ENCODE peak calls at places on chromosome 7, in nine cellular contexts. One of them, this sample, is unnamed.

GRCh38 chr7:2927592-2927991 is 83.5 kb upstream of the GNA12 start:
- DNase-seq in endothelial cell: no peak
- DNase-seq in adrenal gland: no peak
- DNase-seq in heart right ventricle: no peak
- DNase-seq in HFF-Myc: no peak
- DNase-seq in left ventricle myocardium inferior: peak
- DNase-seq in activated CD8-positive, alpha-beta T cell treated with anti-CD3 and anti-CD28 coated beads for 36 hours: no peak
- DNase-seq in right lobe of liver: peak
- DNase-seq in AG09309: no peak
- DNase-seq in this sample: no peak

GRCh38 chr7:80548790-80549530 is 37.1 kb upstream of the GNAT3 start:
- DNase-seq in HFF-Myc: no peak
- DNase-seq in adrenal gland: no peak
- DNase-seq in activated CD8-positive, alpha-beta T cell treated with anti-CD3 and anti-CD28 coated beads for 36 hours: no peak
- DNase-seq in right lobe of liver: no peak
- DNase-seq in endothelial cell: no peak
- DNase-seq in left ventricle myocardium inferior: no peak
- DNase-seq in AG09309: no peak
- DNase-seq in heart right ventricle: no peak
- DNase-seq in this sample: no peak

GRCh38 chr7:75611557-75612178 is 119.5 kb downstream of the SPDYE5 start:
- DNase-seq in HFF-Myc: no peak
- DNase-seq in left ventricle myocardium inferior: peak
- DNase-seq in AG09309: no peak
- DNase-seq in right lobe of liver: peak
- DNase-seq in heart right ventricle: peak
- DNase-seq in endothelial cell: peak
- DNase-seq in adrenal gland: peak
- DNase-seq in activated CD8-positive, alpha-beta T cell treated with anti-CD3 and anti-CD28 coated beads for 36 hours: no peak
- DNase-seq in this sample: peak

GRCh38 chr7:42010751-42011150 is 226.3 kb downstream of the GLI3 start:
- DNase-seq in AG09309: peak
- DNase-seq in HFF-Myc: no peak
- DNase-seq in adrenal gland: no peak
- DNase-seq in activated CD8-positive, alpha-beta T cell treated with anti-CD3 and anti-CD28 coated beads for 36 hours: no peak
- DNase-seq in endothelial cell: no peak
- DNase-seq in left ventricle myocardium inferior: no peak
- DNase-seq in heart right ventricle: no peak
- DNase-seq in right lobe of liver: no peak
- DNase-seq in this sample: no peak

GRCh38 chr7:139086454-139086853 is 23.1 kb downstream of the ZC3HAV1 start:
- DNase-seq in right lobe of liver: no peak
- DNase-seq in heart right ventricle: no peak
- DNase-seq in adrenal gland: no peak
- DNase-seq in left ventricle myocardium inferior: no peak
- DNase-seq in AG09309: no peak
- DNase-seq in endothelial cell: no peak
- DNase-seq in activated CD8-positive, alpha-beta T cell treated with anti-CD3 and anti-CD28 coated beads for 36 hours: peak
- DNase-seq in HFF-Myc: no peak
- DNase-seq in this sample: peak

GRCh38 chr7:91940171-91940570 is 491 bp upstream of the AKAP9 start:
- DNase-seq in HFF-Myc: no peak
- DNase-seq in right lobe of liver: no peak
- DNase-seq in heart right ventricle: peak
- DNase-seq in left ventricle myocardium inferior: no peak
- DNase-seq in adrenal gland: no peak
- DNase-seq in endothelial cell: peak
- DNase-seq in AG09309: no peak
- DNase-seq in activated CD8-positive, alpha-beta T cell treated with anti-CD3 and anti-CD28 coated beads for 36 hours: peak
- DNase-seq in this sample: peak

GRCh38 chr7:12370249-12370648 is 33.4 kb downstream of the VWDE start:
- DNase-seq in HFF-Myc: no peak
- DNase-seq in right lobe of liver: no peak
- DNase-seq in adrenal gland: no peak
- DNase-seq in heart right ventricle: no peak
- DNase-seq in activated CD8-positive, alpha-beta T cell treated with anti-CD3 and anti-CD28 coated beads for 36 hours: no peak
- DNase-seq in AG09309: no peak
- DNase-seq in endothelial cell: no peak
- DNase-seq in left ventricle myocardium inferior: no peak
- DNase-seq in this sample: no peak

GRCh38 chr7:98281757-98282652 is 519 bp downstream of the BRI3 start:
- DNase-seq in endothelial cell: peak
- DNase-seq in left ventricle myocardium inferior: no peak
- DNase-seq in AG09309: no peak
- DNase-seq in heart right ventricle: peak
- DNase-seq in HFF-Myc: no peak
- DNase-seq in right lobe of liver: peak
- DNase-seq in activated CD8-positive, alpha-beta T cell treated with anti-CD3 and anti-CD28 coated beads for 36 hours: peak
- DNase-seq in adrenal gland: peak
- DNase-seq in this sample: peak

GRCh38 chr7:106610996-106611886 is 49.7 kb downstream of the CCDC71L start:
- DNase-seq in AG09309: peak
- DNase-seq in adrenal gland: no peak
- DNase-seq in heart right ventricle: no peak
- DNase-seq in endothelial cell: no peak
- DNase-seq in HFF-Myc: no peak
- DNase-seq in activated CD8-positive, alpha-beta T cell treated with anti-CD3 and anti-CD28 coated beads for 36 hours: no peak
- DNase-seq in right lobe of liver: no peak
- DNase-seq in left ventricle myocardium inferior: no peak
- DNase-seq in this sample: no peak

GRCh38 chr7:106603300-106603699 is 57.7 kb downstream of the CCDC71L start:
- DNase-seq in left ventricle myocardium inferior: no peak
- DNase-seq in right lobe of liver: no peak
- DNase-seq in activated CD8-positive, alpha-beta T cell treated with anti-CD3 and anti-CD28 coated beads for 36 hours: no peak
- DNase-seq in AG09309: no peak
- DNase-seq in adrenal gland: no peak
- DNase-seq in endothelial cell: no peak
- DNase-seq in heart right ventricle: no peak
- DNase-seq in HFF-Myc: no peak
- DNase-seq in this sample: no peak

GRCh38 chr7:133024604-133025003 is 57.3 kb downstream of the CHCHD3 start:
- DNase-seq in AG09309: no peak
- DNase-seq in HFF-Myc: no peak
- DNase-seq in right lobe of liver: no peak
- DNase-seq in adrenal gland: no peak
- DNase-seq in left ventricle myocardium inferior: no peak
- DNase-seq in activated CD8-positive, alpha-beta T cell treated with anti-CD3 and anti-CD28 coated beads for 36 hours: no peak
- DNase-seq in endothelial cell: no peak
- DNase-seq in heart right ventricle: no peak
- DNase-seq in this sample: no peak

GRCh38 chr7:43758861-43759683 is 592 bp downstream of the BLVRA start:
- DNase-seq in AG09309: no peak
- DNase-seq in left ventricle myocardium inferior: no peak
- DNase-seq in endothelial cell: peak
- DNase-seq in adrenal gland: peak
- DNase-seq in HFF-Myc: no peak
- DNase-seq in right lobe of liver: no peak
- DNase-seq in activated CD8-positive, alpha-beta T cell treated with anti-CD3 and anti-CD28 coated beads for 36 hours: peak
- DNase-seq in heart right ventricle: peak
- DNase-seq in this sample: peak

GRCh38 chr7:142883145-142883544 is 2.4 kb downstream of the TRPV6 start:
- DNase-seq in left ventricle myocardium inferior: no peak
- DNase-seq in HFF-Myc: no peak
- DNase-seq in heart right ventricle: no peak
- DNase-seq in AG09309: no peak
- DNase-seq in right lobe of liver: no peak
- DNase-seq in activated CD8-positive, alpha-beta T cell treated with anti-CD3 and anti-CD28 coated beads for 36 hours: no peak
- DNase-seq in endothelial cell: no peak
- DNase-seq in adrenal gland: no peak
- DNase-seq in this sample: no peak

GRCh38 chr7:142881586-142882337 is 3.8 kb downstream of the TRPV6 start:
- DNase-seq in adrenal gland: peak
- DNase-seq in AG09309: no peak
- DNase-seq in activated CD8-positive, alpha-beta T cell treated with anti-CD3 and anti-CD28 coated beads for 36 hours: no peak
- DNase-seq in left ventricle myocardium inferior: no peak
- DNase-seq in endothelial cell: no peak
- DNase-seq in heart right ventricle: no peak
- DNase-seq in right lobe of liver: no peak
- DNase-seq in HFF-Myc: no peak
- DNase-seq in this sample: no peak

GRCh38 chr7:142882338-142882678 is 3.2 kb downstream of the TRPV6 start:
- DNase-seq in endothelial cell: no peak
- DNase-seq in left ventricle myocardium inferior: no peak
- DNase-seq in right lobe of liver: no peak
- DNase-seq in heart right ventricle: no peak
- DNase-seq in HFF-Myc: no peak
- DNase-seq in AG09309: no peak
- DNase-seq in adrenal gland: peak
- DNase-seq in activated CD8-positive, alpha-beta T cell treated with anti-CD3 and anti-CD28 coated beads for 36 hours: no peak
- DNase-seq in this sample: no peak

GRCh38 chr7:142879060-142879459 is 6.5 kb downstream of the TRPV6 start:
- DNase-seq in HFF-Myc: no peak
- DNase-seq in right lobe of liver: no peak
- DNase-seq in endothelial cell: no peak
- DNase-seq in activated CD8-positive, alpha-beta T cell treated with anti-CD3 and anti-CD28 coated beads for 36 hours: no peak
- DNase-seq in left ventricle myocardium inferior: no peak
- DNase-seq in AG09309: no peak
- DNase-seq in heart right ventricle: no peak
- DNase-seq in adrenal gland: no peak
- DNase-seq in this sample: no peak

GRCh38 chr7:142880886-142881505 is 4.5 kb downstream of the TRPV6 start:
- DNase-seq in heart right ventricle: no peak
- DNase-seq in endothelial cell: peak
- DNase-seq in right lobe of liver: no peak
- DNase-seq in HFF-Myc: no peak
- DNase-seq in adrenal gland: peak
- DNase-seq in AG09309: no peak
- DNase-seq in activated CD8-positive, alpha-beta T cell treated with anti-CD3 and anti-CD28 coated beads for 36 hours: peak
- DNase-seq in left ventricle myocardium inferior: no peak
- DNase-seq in this sample: peak
- TF ChIP-seq CTCF in heart right ventricle: peak
- TF ChIP-seq CTCF in endothelial cell: peak
- TF ChIP-seq CTCF in right lobe of liver: peak
- TF ChIP-seq CTCF in HFF-Myc: peak
- TF ChIP-seq CTCF in adrenal gland: peak
- TF ChIP-seq CTCF in AG09309: peak
- TF ChIP-seq CTCF in activated CD8-positive, alpha-beta T cell treated with anti-CD3 and anti-CD28 coated beads for 36 hours: peak
- TF ChIP-seq CTCF in left ventricle myocardium inferior: peak
- TF ChIP-seq CTCF in this sample: peak

GRCh38 chr7:137298464-137298794 is 45.1 kb downstream of the PTN start:
- DNase-seq in right lobe of liver: no peak
- DNase-seq in AG09309: no peak
- DNase-seq in adrenal gland: no peak
- DNase-seq in heart right ventricle: no peak
- DNase-seq in endothelial cell: no peak
- DNase-seq in left ventricle myocardium inferior: no peak
- DNase-seq in activated CD8-positive, alpha-beta T cell treated with anti-CD3 and anti-CD28 coated beads for 36 hours: no peak
- DNase-seq in HFF-Myc: no peak
- DNase-seq in this sample: no peak

GRCh38 chr7:137297551-137298463 is 45.7 kb downstream of the PTN start:
- DNase-seq in activated CD8-positive, alpha-beta T cell treated with anti-CD3 and anti-CD28 coated beads for 36 hours: no peak
- DNase-seq in heart right ventricle: no peak
- DNase-seq in right lobe of liver: no peak
- DNase-seq in endothelial cell: no peak
- DNase-seq in HFF-Myc: no peak
- DNase-seq in adrenal gland: no peak
- DNase-seq in AG09309: no peak
- DNase-seq in left ventricle myocardium inferior: no peak
- DNase-seq in this sample: no peak

GRCh38 chr7:137295925-137296324 is 47.6 kb downstream of the PTN start:
- DNase-seq in heart right ventricle: no peak
- DNase-seq in activated CD8-positive, alpha-beta T cell treated with anti-CD3 and anti-CD28 coated beads for 36 hours: no peak
- DNase-seq in adrenal gland: no peak
- DNase-seq in HFF-Myc: no peak
- DNase-seq in endothelial cell: no peak
- DNase-seq in AG09309: no peak
- DNase-seq in right lobe of liver: no peak
- DNase-seq in left ventricle myocardium inferior: no peak
- DNase-seq in this sample: no peak

GRCh38 chr7:137302075-137302474 is 41.5 kb downstream of the PTN start:
- DNase-seq in adrenal gland: no peak
- DNase-seq in endothelial cell: no peak
- DNase-seq in HFF-Myc: no peak
- DNase-seq in AG09309: no peak
- DNase-seq in right lobe of liver: no peak
- DNase-seq in activated CD8-positive, alpha-beta T cell treated with anti-CD3 and anti-CD28 coated beads for 36 hours: no peak
- DNase-seq in left ventricle myocardium inferior: no peak
- DNase-seq in heart right ventricle: no peak
- DNase-seq in this sample: no peak

GRCh38 chr7:137296551-137296950 is 47.0 kb downstream of the PTN start:
- DNase-seq in left ventricle myocardium inferior: no peak
- DNase-seq in heart right ventricle: no peak
- DNase-seq in endothelial cell: no peak
- DNase-seq in right lobe of liver: no peak
- DNase-seq in HFF-Myc: no peak
- DNase-seq in adrenal gland: no peak
- DNase-seq in AG09309: no peak
- DNase-seq in activated CD8-positive, alpha-beta T cell treated with anti-CD3 and anti-CD28 coated beads for 36 hours: no peak
- DNase-seq in this sample: no peak
- TF ChIP-seq CTCF in left ventricle myocardium inferior: no peak
- TF ChIP-seq CTCF in heart right ventricle: no peak
- TF ChIP-seq CTCF in endothelial cell: no peak
- TF ChIP-seq CTCF in right lobe of liver: no peak
- TF ChIP-seq CTCF in HFF-Myc: no peak
- TF ChIP-seq CTCF in adrenal gland: no peak
- TF ChIP-seq CTCF in AG09309: no peak
- TF ChIP-seq CTCF in activated CD8-positive, alpha-beta T cell treated with anti-CD3 and anti-CD28 coated beads for 36 hours: no peak
- TF ChIP-seq CTCF in this sample: no peak

GRCh38 chr7:127513311-127513710 is 72.1 kb downstream of the GCC1 start:
- DNase-seq in activated CD8-positive, alpha-beta T cell treated with anti-CD3 and anti-CD28 coated beads for 36 hours: no peak
- DNase-seq in left ventricle myocardium inferior: no peak
- DNase-seq in HFF-Myc: no peak
- DNase-seq in AG09309: no peak
- DNase-seq in heart right ventricle: no peak
- DNase-seq in right lobe of liver: no peak
- DNase-seq in endothelial cell: no peak
- DNase-seq in adrenal gland: no peak
- DNase-seq in this sample: no peak

GRCh38 chr7:127516320-127516719 is 69.1 kb downstream of the GCC1 start:
- DNase-seq in activated CD8-positive, alpha-beta T cell treated with anti-CD3 and anti-CD28 coated beads for 36 hours: no peak
- DNase-seq in right lobe of liver: no peak
- DNase-seq in adrenal gland: no peak
- DNase-seq in HFF-Myc: no peak
- DNase-seq in heart right ventricle: no peak
- DNase-seq in AG09309: no peak
- DNase-seq in endothelial cell: no peak
- DNase-seq in left ventricle myocardium inferior: no peak
- DNase-seq in this sample: no peak

GRCh38 chr7:127512587-127512986 is 72.8 kb downstream of the GCC1 start:
- DNase-seq in left ventricle myocardium inferior: no peak
- DNase-seq in activated CD8-positive, alpha-beta T cell treated with anti-CD3 and anti-CD28 coated beads for 36 hours: no peak
- DNase-seq in heart right ventricle: no peak
- DNase-seq in right lobe of liver: no peak
- DNase-seq in AG09309: no peak
- DNase-seq in endothelial cell: no peak
- DNase-seq in HFF-Myc: no peak
- DNase-seq in adrenal gland: no peak
- DNase-seq in this sample: no peak

GRCh38 chr7:127514499-127514898 is 70.9 kb downstream of the GCC1 start:
- DNase-seq in HFF-Myc: peak
- DNase-seq in heart right ventricle: no peak
- DNase-seq in left ventricle myocardium inferior: no peak
- DNase-seq in adrenal gland: no peak
- DNase-seq in right lobe of liver: no peak
- DNase-seq in endothelial cell: no peak
- DNase-seq in activated CD8-positive, alpha-beta T cell treated with anti-CD3 and anti-CD28 coated beads for 36 hours: peak
- DNase-seq in AG09309: peak
- DNase-seq in this sample: peak
- TF ChIP-seq CTCF in HFF-Myc: peak
- TF ChIP-seq CTCF in heart right ventricle: peak
- TF ChIP-seq CTCF in left ventricle myocardium inferior: peak
- TF ChIP-seq CTCF in adrenal gland: peak
- TF ChIP-seq CTCF in right lobe of liver: peak
- TF ChIP-seq CTCF in endothelial cell: no peak
- TF ChIP-seq CTCF in activated CD8-positive, alpha-beta T cell treated with anti-CD3 and anti-CD28 coated beads for 36 hours: peak
- TF ChIP-seq CTCF in AG09309: peak
- TF ChIP-seq CTCF in this sample: peak

GRCh38 chr7:27560706-27561235 is 101.9 kb downstream of the HIBADH start:
- DNase-seq in endothelial cell: no peak
- DNase-seq in HFF-Myc: peak
- DNase-seq in activated CD8-positive, alpha-beta T cell treated with anti-CD3 and anti-CD28 coated beads for 36 hours: no peak
- DNase-seq in heart right ventricle: no peak
- DNase-seq in left ventricle myocardium inferior: no peak
- DNase-seq in right lobe of liver: no peak
- DNase-seq in adrenal gland: no peak
- DNase-seq in AG09309: peak
- DNase-seq in this sample: no peak
- TF ChIP-seq CTCF in endothelial cell: no peak
- TF ChIP-seq CTCF in HFF-Myc: no peak
- TF ChIP-seq CTCF in activated CD8-positive, alpha-beta T cell treated with anti-CD3 and anti-CD28 coated beads for 36 hours: no peak
- TF ChIP-seq CTCF in heart right ventricle: no peak
- TF ChIP-seq CTCF in left ventricle myocardium inferior: no peak
- TF ChIP-seq CTCF in right lobe of liver: no peak
- TF ChIP-seq CTCF in adrenal gland: no peak
- TF ChIP-seq CTCF in AG09309: peak
- TF ChIP-seq CTCF in this sample: no peak

This sample was measured in NB4.